ENCODE peak calls at places on chromosomes 1 and 21, in eight cellular contexts. One of them, this sample, is unnamed.

GRCh38 chr1:87435484-87435883 is 106.8 kb downstream of the LMO4 start:
- DNase-seq in tibial nerve: no peak
- DNase-seq in A549: no peak
- DNase-seq in HepG2: no peak
- DNase-seq in upper lobe of left lung: no peak
- DNase-seq in stomach: no peak
- DNase-seq in H1: no peak
- DNase-seq in sigmoid colon: no peak
- DNase-seq in this sample: no peak

GRCh38 chr1:90391116-90391515 is 326.0 kb downstream of the BARHL2 start:
- DNase-seq in tibial nerve: no peak
- DNase-seq in A549: no peak
- DNase-seq in HepG2: no peak
- DNase-seq in upper lobe of left lung: no peak
- DNase-seq in stomach: no peak
- DNase-seq in H1: no peak
- DNase-seq in sigmoid colon: no peak
- DNase-seq in this sample: no peak

GRCh38 chr1:53662951-53663350 is 76.0 kb downstream of the GLIS1 start:
- DNase-seq in tibial nerve: no peak
- DNase-seq in A549: no peak
- DNase-seq in HepG2: no peak
- DNase-seq in upper lobe of left lung: no peak
- DNase-seq in stomach: no peak
- DNase-seq in H1: no peak
- DNase-seq in sigmoid colon: no peak
- DNase-seq in this sample: no peak

GRCh38 chr1:10958614-10959013 is 53.8 kb upstream of the TARDBP start:
- DNase-seq in tibial nerve: no peak
- DNase-seq in A549: no peak
- DNase-seq in HepG2: no peak
- DNase-seq in upper lobe of left lung: no peak
- DNase-seq in stomach: no peak
- DNase-seq in H1: no peak
- DNase-seq in sigmoid colon: no peak
- DNase-seq in this sample: no peak

GRCh38 chr1:246793331-246793890 is 69.2 kb downstream of the SCCPDH start:
- DNase-seq in tibial nerve: no peak
- DNase-seq in A549: no peak
- DNase-seq in HepG2: no peak
- DNase-seq in upper lobe of left lung: no peak
- DNase-seq in stomach: no peak
- DNase-seq in H1: no peak
- DNase-seq in sigmoid colon: no peak
- DNase-seq in this sample: no peak

GRCh38 chr21:43021191-43021590 is 46.8 kb downstream of the PKNOX1 start:
- DNase-seq in tibial nerve: no peak
- DNase-seq in A549: no peak
- DNase-seq in HepG2: no peak
- DNase-seq in upper lobe of left lung: no peak
- DNase-seq in stomach: no peak
- DNase-seq in H1: no peak
- DNase-seq in sigmoid colon: no peak
- DNase-seq in this sample: no peak

GRCh38 chr1:211507365-211507764 is 15.4 kb upstream of the RD3 start:
- DNase-seq in tibial nerve: no peak
- DNase-seq in A549: no peak
- DNase-seq in HepG2: no peak
- DNase-seq in upper lobe of left lung: no peak
- DNase-seq in stomach: no peak
- DNase-seq in H1: no peak
- DNase-seq in sigmoid colon: no peak
- DNase-seq in this sample: no peak

GRCh38 chr1:95035536-95035935 is 37.2 kb downstream of the ALG14 start:
- DNase-seq in tibial nerve: no peak
- DNase-seq in A549: no peak
- DNase-seq in HepG2: no peak
- DNase-seq in upper lobe of left lung: no peak
- DNase-seq in stomach: no peak
- DNase-seq in H1: no peak
- DNase-seq in sigmoid colon: no peak
- DNase-seq in this sample: no peak

GRCh38 chr1:12244078-12244477 is 14.2 kb downstream of the VPS13D start:
- DNase-seq in tibial nerve: no peak
- DNase-seq in A549: peak; percentile 26
- DNase-seq in HepG2: no peak
- DNase-seq in upper lobe of left lung: no peak
- DNase-seq in stomach: no peak
- DNase-seq in H1: peak; percentile 46
- DNase-seq in sigmoid colon: no peak
- DNase-seq in this sample: no peak

GRCh38 chr1:30966690-30967369 is 58.3 kb upstream of the SDC3 start:
- DNase-seq in tibial nerve: no peak
- DNase-seq in A549: no peak
- DNase-seq in HepG2: peak; percentile 20
- DNase-seq in upper lobe of left lung: no peak
- DNase-seq in stomach: no peak
- DNase-seq in H1: no peak
- DNase-seq in sigmoid colon: no peak
- DNase-seq in this sample: no peak

GRCh38 chr1:18512883-18513282 is 32.2 kb downstream of the KLHDC7A start:
- DNase-seq in tibial nerve: no peak
- DNase-seq in A549: no peak
- DNase-seq in HepG2: no peak
- DNase-seq in upper lobe of left lung: no peak
- DNase-seq in stomach: no peak
- DNase-seq in H1: no peak
- DNase-seq in sigmoid colon: no peak
- DNase-seq in this sample: no peak

GRCh38 chr1:244897476-244898254 is 33.3 kb upstream of the HNRNPU start:
- DNase-seq in tibial nerve: no peak
- DNase-seq in A549: no peak
- DNase-seq in HepG2: no peak
- DNase-seq in upper lobe of left lung: no peak
- DNase-seq in stomach: no peak
- DNase-seq in H1: no peak
- DNase-seq in sigmoid colon: no peak
- DNase-seq in this sample: no peak

GRCh38 chr1:236010443-236010842 is 54.4 kb downstream of the NID1 start:
- DNase-seq in tibial nerve: no peak
- DNase-seq in A549: no peak
- DNase-seq in HepG2: no peak
- DNase-seq in upper lobe of left lung: no peak
- DNase-seq in stomach: no peak
- DNase-seq in H1: no peak
- DNase-seq in sigmoid colon: no peak
- DNase-seq in this sample: no peak

GRCh38 chr1:193988885-193989284 is 802.5 kb upstream of the B3GALT2 start:
- DNase-seq in tibial nerve: no peak
- DNase-seq in A549: no peak
- DNase-seq in HepG2: no peak
- DNase-seq in upper lobe of left lung: no peak
- DNase-seq in stomach: no peak
- DNase-seq in H1: no peak
- DNase-seq in sigmoid colon: no peak
- DNase-seq in this sample: no peak
- H3K9me3 ChIP-seq in tibial nerve: no peaks in the 10 kb centered on the region
- H3K9me3 ChIP-seq in A549: peaks cover 28% of the 10 kb centered on the region
- H3K9me3 ChIP-seq in HepG2: peaks cover 42% of the 10 kb centered on the region
- H3K9me3 ChIP-seq in upper lobe of left lung: no peaks in the 10 kb centered on the region
- H3K9me3 ChIP-seq in stomach: peaks cover 10% of the 10 kb centered on the region
- H3K9me3 ChIP-seq in H1: peaks cover 12% of the 10 kb centered on the region
- H3K9me3 ChIP-seq in sigmoid colon: no peaks in the 10 kb centered on the region
- H3K9me3 ChIP-seq in this sample: peaks cover 25% of the 10 kb centered on the region

GRCh38 chr1:116569776-116570357 is 959 bp downstream of the CD58 start:
- DNase-seq in tibial nerve: no peak
- DNase-seq in A549: no peak
- DNase-seq in HepG2: peak; percentile 50
- DNase-seq in upper lobe of left lung: peak; percentile 79
- DNase-seq in stomach: peak; percentile 58
- DNase-seq in H1: no peak
- DNase-seq in sigmoid colon: peak; percentile 72
- DNase-seq in this sample: peak; percentile 80
- TF ChIP-seq POLR2A in tibial nerve: no peak
- TF ChIP-seq POLR2A in A549: no peak
- TF ChIP-seq POLR2A in HepG2: no peak
- TF ChIP-seq POLR2A in upper lobe of left lung: no peak
- TF ChIP-seq POLR2A in stomach: no peak
- TF ChIP-seq POLR2A in H1: no peak
- TF ChIP-seq POLR2A in sigmoid colon: no peak
- TF ChIP-seq POLR2A in this sample: no peak

GRCh38 chr21:36510911-36511310 is 31.0 kb upstream of the CLDN14 start:
- DNase-seq in tibial nerve: no peak
- DNase-seq in A549: no peak
- DNase-seq in HepG2: no peak
- DNase-seq in upper lobe of left lung: no peak
- DNase-seq in stomach: no peak
- DNase-seq in H1: no peak
- DNase-seq in sigmoid colon: no peak
- DNase-seq in this sample: no peak
- TF ChIP-seq EP300 in tibial nerve: no peak
- TF ChIP-seq EP300 in A549: no peak
- TF ChIP-seq EP300 in HepG2: no peak
- TF ChIP-seq EP300 in upper lobe of left lung: no peak
- TF ChIP-seq EP300 in stomach: no peak
- TF ChIP-seq EP300 in H1: no peak
- TF ChIP-seq EP300 in sigmoid colon: no peak
- TF ChIP-seq EP300 in this sample: no peak

GRCh38 chr21:37385179-37385765 is 18.7 kb downstream of the DYRK1A start:
- DNase-seq in tibial nerve: no peak
- DNase-seq in A549: no peak
- DNase-seq in HepG2: no peak
- DNase-seq in upper lobe of left lung: no peak
- DNase-seq in stomach: no peak
- DNase-seq in H1: no peak
- DNase-seq in sigmoid colon: no peak
- DNase-seq in this sample: no peak

GRCh38 chr21:37383066-37383465 is 16.5 kb downstream of the DYRK1A start:
- DNase-seq in tibial nerve: no peak
- DNase-seq in A549: no peak
- DNase-seq in HepG2: no peak
- DNase-seq in upper lobe of left lung: no peak
- DNase-seq in stomach: no peak
- DNase-seq in H1: no peak
- DNase-seq in sigmoid colon: no peak
- DNase-seq in this sample: no peak

GRCh38 chr21:37384416-37384815 is 17.8 kb downstream of the DYRK1A start:
- DNase-seq in tibial nerve: no peak
- DNase-seq in A549: no peak
- DNase-seq in HepG2: no peak
- DNase-seq in upper lobe of left lung: no peak
- DNase-seq in stomach: no peak
- DNase-seq in H1: no peak
- DNase-seq in sigmoid colon: no peak
- DNase-seq in this sample: no peak

GRCh38 chr21:37383784-37384311 is 17.3 kb downstream of the DYRK1A start:
- DNase-seq in tibial nerve: no peak
- DNase-seq in A549: no peak
- DNase-seq in HepG2: no peak
- DNase-seq in upper lobe of left lung: no peak
- DNase-seq in stomach: no peak
- DNase-seq in H1: no peak
- DNase-seq in sigmoid colon: no peak
- DNase-seq in this sample: no peak

GRCh38 chr21:37386151-37386550 is 19.6 kb downstream of the DYRK1A start:
- DNase-seq in tibial nerve: no peak
- DNase-seq in A549: no peak
- DNase-seq in HepG2: no peak
- DNase-seq in upper lobe of left lung: no peak
- DNase-seq in stomach: no peak
- DNase-seq in H1: no peak
- DNase-seq in sigmoid colon: no peak
- DNase-seq in this sample: no peak
- H3K9me3 ChIP-seq in tibial nerve: no peaks in the 10 kb centered on the region
- H3K9me3 ChIP-seq in A549: no peaks in the 10 kb centered on the region
- H3K9me3 ChIP-seq in HepG2: no peaks in the 10 kb centered on the region
- H3K9me3 ChIP-seq in upper lobe of left lung: no peaks in the 10 kb centered on the region
- H3K9me3 ChIP-seq in stomach: no peaks in the 10 kb centered on the region
- H3K9me3 ChIP-seq in H1: no peaks in the 10 kb centered on the region
- H3K9me3 ChIP-seq in sigmoid colon: no peaks in the 10 kb centered on the region
- H3K9me3 ChIP-seq in this sample: no peaks in the 10 kb centered on the region